ENCODE peak calls at places on chromosomes 3 and 15, in six cellular contexts. F is IMR-90, M is psoas muscle, K is astrocyte of the spinal cord, G is aorta, I is neural progenitor cell. N is an unnamed sample.

GRCh38 chr3:77915341-77915740 is 875.4 kb downstream of the ROBO2 start:
- DNase-seq in F (no peak), M (no peak), K (no peak), G (no peak), I (no peak), N (no peak)

GRCh38 chr3:37029516-37030163 is 36.3 kb downstream of the MLH1 start:
- DNase-seq in F (peak), M (no peak), K (no peak), G (no peak), I (no peak), N (no peak)

GRCh38 chr3:40975711-40976121 is 223.6 kb upstream of the CTNNB1 start:
- DNase-seq in F (no peak), M (no peak), K (peak), G (no peak), I (no peak), N (peak)

GRCh38 chr3:158830391-158830790 is 28.5 kb downstream of the MFSD1 start:
- DNase-seq in F (peak), M (no peak), K (peak), G (no peak), I (no peak), N (no peak)

GRCh38 chr3:197466586-197467399 is 89.0 kb downstream of the BDH1 start:
- DNase-seq in F (peak), M (no peak), K (peak), G (no peak), I (no peak), N (peak)

GRCh38 chr3:112042842-112043280 is 8.3 kb downstream of the TMPRSS7 start:
- DNase-seq in F (no peak), M (no peak), K (no peak), G (no peak), I (no peak), N (no peak)

GRCh38 chr3:47381317-47382157 is 716 bp downstream of the PTPN23 start:
- DNase-seq in F (peak), M (peak), K (peak), G (peak), I (peak), N (peak)

GRCh38 chr3:80554304-80554703 is 786.5 kb upstream of the ROBO1 start:
- DNase-seq in F (no peak), M (no peak), K (no peak), G (no peak), I (no peak), N (no peak)

GRCh38 chr15:87118424-87118823 is 1038.8 kb downstream of the AGBL1 start:
- DNase-seq in F (no peak), M (no peak), K (no peak), G (no peak), I (no peak), N (no peak)

GRCh38 chr15:62933388-62933787 is 109.2 kb upstream of the TPM1 start:
- DNase-seq in F (peak), M (no peak), K (no peak), G (no peak), I (no peak), N (no peak)

GRCh38 chr15:85730001-85730820 is 64.5 kb downstream of the KLHL25 start:
- DNase-seq in F (peak), M (no peak), K (peak), G (no peak), I (peak), N (peak)

GRCh38 chr3:196772897-196773296 is 33.2 kb downstream of the PAK2 start:
- DNase-seq in F (no peak), M (no peak), K (no peak), G (no peak), I (no peak), N (no peak)

GRCh38 chr3:82000773-82001172 is 239.3 kb upstream of the GBE1 start:
- DNase-seq in F (no peak), M (no peak), K (peak), G (no peak), I (no peak), N (no peak)

GRCh38 chr15:29774900-29775299 is 47.4 kb downstream of the TJP1 start:
- DNase-seq in F (peak), M (no peak), K (peak), G (no peak), I (no peak), N (no peak)

GRCh38 chr15:38474155-38474757 is 20.3 kb downstream of the FAM98B start:
- DNase-seq in F (peak), M (no peak), K (peak), G (no peak), I (peak), N (peak)

GRCh38 chr15:69760263-69760855 is 307.7 kb downstream of the RPLP1 start:
- DNase-seq in F (peak), M (no peak), K (peak), G (no peak), I (no peak), N (no peak)

GRCh38 chr15:57992761-57993295 is 72.7 kb downstream of the ALDH1A2 start:
- DNase-seq in F (no peak), M (no peak), K (peak), G (no peak), I (no peak), N (peak)

GRCh38 chr3:29050155-29050554 is 230.7 kb upstream of the RBMS3 start:
- DNase-seq in F (no peak), M (no peak), K (no peak), G (no peak), I (no peak), N (no peak)

GRCh38 chr3:173913985-173914421 is 516.5 kb downstream of the NLGN1 start:
- DNase-seq in F (no peak), M (no peak), K (peak), G (no peak), I (peak), N (no peak)

GRCh38 chr3:128152419-128153155 is 694 bp upstream of the EEFSEC start:
- DNase-seq in F (peak), M (no peak), K (no peak), G (no peak), I (no peak), N (no peak)

GRCh38 chr15:31100738-31101137 is 787 bp downstream of the TRPM1 start:
- DNase-seq in F (no peak), M (no peak), K (no peak), G (no peak), I (no peak), N (no peak)

GRCh38 chr15:31101262-31102048 is at the start of gene TRPM1:
- DNase-seq in F (no peak), M (no peak), K (no peak), G (no peak), I (no peak), N (no peak)

GRCh38 chr15:31096563-31096962 is 5.0 kb downstream of the TRPM1 start:
- DNase-seq in F (no peak), M (no peak), K (no peak), G (no peak), I (no peak), N (no peak)

GRCh38 chr15:31098953-31099740 is 2.4 kb downstream of the TRPM1 start:
- DNase-seq in F (no peak), M (no peak), K (no peak), G (no peak), I (no peak), N (peak)

GRCh38 chr15:31098491-31098917 is 3.0 kb downstream of the TRPM1 start:
- DNase-seq in F (no peak), M (no peak), K (no peak), G (no peak), I (no peak), N (no peak)
- H3K4me3 ChIP-seq in F (no peak), M (no peak), K (no peak), G (no peak), I (no peak), N (no peak)

DNA sequence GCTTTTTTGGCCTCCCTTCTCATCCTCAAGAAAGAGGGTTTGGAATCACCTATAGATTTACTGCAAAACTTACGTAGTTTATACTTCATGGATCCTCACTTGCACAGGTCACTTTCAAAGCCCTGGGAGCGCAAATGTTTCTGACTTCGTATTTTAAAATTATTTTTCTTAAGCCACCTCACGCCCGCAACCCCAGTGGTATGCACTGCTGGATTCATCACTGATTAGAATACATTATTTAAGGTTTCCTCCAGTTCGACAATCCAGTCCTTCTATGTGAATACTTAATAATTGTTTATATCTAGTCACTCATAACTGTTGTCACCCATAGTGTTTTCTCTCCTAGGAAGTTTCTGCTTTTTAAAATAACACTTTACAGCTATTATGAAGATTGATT is 339.9 kb downstream of the CHL1 start:
- DNase-seq in F (no peak), M (no peak), K (no peak), G (no peak), I (no peak), N (no peak)
- H3K4me3 ChIP-seq in F (peak), M (peak), K (peak), G (peak), I (peak), N (no peak)

GRCh38 chr3:50126287-50127211 is 28.6 kb upstream of the SEMA3F start:
- DNase-seq in F (peak), M (peak), K (no peak), G (no peak), I (peak), N (no peak)
- H3K4me3 ChIP-seq in F (no peak), M (no peak), K (no peak), G (no peak), I (no peak), N (no peak)

GRCh38 chr3:149949181-149949580 is 21.5 kb downstream of the PFN2 start:
- DNase-seq in F (no peak), M (no peak), K (no peak), G (no peak), I (no peak), N (no peak)
- H3K4me3 ChIP-seq in F (no peak), M (no peak), K (no peak), G (no peak), I (no peak), N (no peak)

GRCh38 chr3:10992946-10993728 is 589 bp downstream of the SLC6A1 start:
- DNase-seq in F (no peak), M (no peak), K (no peak), G (no peak), I (peak), N (no peak)
- H3K4me3 ChIP-seq in F (no peak), M (peak), K (peak), G (no peak), I (peak), N (no peak)

GRCh38 chr3:12754315-12754714 is 4.7 kb downstream of the TMEM40 start:
- DNase-seq in F (no peak), M (no peak), K (no peak), G (no peak), I (no peak), N (no peak)

GRCh38 chr3:12753275-12754028 is 5.6 kb downstream of the TMEM40 start:
- DNase-seq in F (no peak), M (no peak), K (no peak), G (no peak), I (no peak), N (no peak)

GRCh38 chr3:12751548-12751947 is 7.5 kb downstream of the TMEM40 start:
- DNase-seq in F (peak), M (no peak), K (no peak), G (no peak), I (no peak), N (no peak)

GRCh38 chr3:12752111-12752510 is 6.9 kb downstream of the TMEM40 start:
- DNase-seq in F (peak), M (no peak), K (no peak), G (no peak), I (no peak), N (no peak)

GRCh38 chr3:12752803-12753202 is 6.3 kb downstream of the TMEM40 start:
- DNase-seq in F (peak), M (no peak), K (no peak), G (no peak), I (no peak), N (no peak)
- H3K4me3 ChIP-seq in F (no peak), M (no peak), K (no peak), G (no peak), I (no peak), N (no peak)

GRCh38 chr3:129442947-129443346 is 2.9 kb downstream of the IFT122 start:
- DNase-seq in F (no peak), M (no peak), K (no peak), G (no peak), I (no peak), N (no peak)
- H3K4me3 ChIP-seq in F (no peak), M (no peak), K (no peak), G (no peak), I (no peak), N (no peak)

N was measured in endothelial cell of umbilical vein.